ENCODE peak calls at places on chromosomes 12 and 14, in four cellular contexts. N is MM.1S, X is IMR-90, E is GM23248. G is an unnamed sample.

GRCh38 chr14:91996951-91997371 is 42.9 kb downstream of the TRIP11 start:
- DNase-seq in E (peak; percentile 92), N (peak; percentile 24), X (peak; percentile 72), G (peak; percentile 68)

GRCh38 chr14:68975667-68976066 is 3.4 kb downstream of the ACTN1 start:
- DNase-seq in E (peak; percentile 92), X (peak; percentile 85), N (no peak), G (no peak)

GRCh38 chr12:6632026-6632978 is 3.5 kb downstream of the LPAR5 start:
- DNase-seq in N (no peak), X (no peak), E (no peak), G (no peak)

GRCh38 chr12:10959777-10960176 is 20.7 kb upstream of the TAS2R14 start:
- DNase-seq in X (no peak), N (no peak), E (no peak), G (no peak)

GRCh38 chr12:5154091-5154490 is 110.4 kb downstream of the KCNA5 start:
- DNase-seq in N (no peak), X (no peak), E (no peak), G (no peak)

GRCh38 chr12:105561981-105562726 is 231.7 kb downstream of the C12orf75 start:
- DNase-seq in X (peak; percentile 90), N (no peak), E (peak; percentile 88), G (no peak)

GRCh38 chr12:12668005-12668404 is 28.0 kb downstream of the GPR19 start:
- DNase-seq in E (no peak), N (no peak), X (no peak), G (no peak)

GRCh38 chr12:48996794-48997718 is 2.1 kb downstream of the DDN start:
- DNase-seq in N (peak; percentile 59), X (peak; percentile 67), E (peak; percentile 87), G (no peak)

GRCh38 chr14:91241848-91242247 is 2.7 kb downstream of the GPR68 start:
- DNase-seq in N (no peak), X (no peak), E (no peak), G (no peak)

GRCh38 chr14:52031781-52032180 is 37.1 kb downstream of the NID2 start:
- DNase-seq in E (peak; percentile 98), X (peak; percentile 78), N (no peak), G (no peak)

GRCh38 chr12:71014180-71014785 is 93.7 kb upstream of the PTPRR start:
- DNase-seq in X (peak; percentile 21), N (peak; percentile 7), E (peak; percentile 66), G (no peak)

GRCh38 chr12:19263666-19264065 is 134.1 kb downstream of the PLEKHA5 start:
- DNase-seq in X (no peak), E (no peak), N (no peak), G (no peak)

GRCh38 chr14:24329073-24329663 is 5.7 kb downstream of the ADCY4 start:
- DNase-seq in N (no peak), E (no peak), X (no peak), G (no peak)

GRCh38 chr12:44285321-44285720 is 449.4 kb downstream of the TMEM117 start:
- DNase-seq in N (no peak), X (no peak), E (no peak), G (no peak)

GRCh38 chr14:101506211-101506920 is 54.9 kb upstream of the DIO3 start:
- DNase-seq in X (no peak), N (no peak), E (no peak), G (no peak)

GRCh38 chr12:28060901-28061300 is 88.4 kb upstream of the PTHLH start:
- DNase-seq in X (no peak), E (no peak), N (no peak), G (no peak)

GRCh38 chr12:106776897-106777296 is 2.4 kb downstream of the RIC8B start:
- DNase-seq in N (no peak), X (no peak), E (no peak), G (no peak)

GRCh38 chr12:122389677-122390076 is 32.8 kb downstream of the CLIP1 start:
- DNase-seq in N (no peak), E (no peak), X (no peak), G (no peak)

GRCh38 chr14:105249175-105250007 is 1.1 kb downstream of the BTBD6 start:
- DNase-seq in E (peak; percentile 67), X (peak; percentile 26), N (no peak), G (no peak)

GRCh38 chr14:67319142-67319541 is 40.5 kb downstream of the ATP6V1D start:
- DNase-seq in N (no peak), E (no peak), X (peak; percentile 46), G (no peak)

GRCh38 chr12:129994634-129995033 is 90.8 kb upstream of the TMEM132D start:
- DNase-seq in X (no peak), E (no peak), N (no peak), G (no peak)

DNA sequence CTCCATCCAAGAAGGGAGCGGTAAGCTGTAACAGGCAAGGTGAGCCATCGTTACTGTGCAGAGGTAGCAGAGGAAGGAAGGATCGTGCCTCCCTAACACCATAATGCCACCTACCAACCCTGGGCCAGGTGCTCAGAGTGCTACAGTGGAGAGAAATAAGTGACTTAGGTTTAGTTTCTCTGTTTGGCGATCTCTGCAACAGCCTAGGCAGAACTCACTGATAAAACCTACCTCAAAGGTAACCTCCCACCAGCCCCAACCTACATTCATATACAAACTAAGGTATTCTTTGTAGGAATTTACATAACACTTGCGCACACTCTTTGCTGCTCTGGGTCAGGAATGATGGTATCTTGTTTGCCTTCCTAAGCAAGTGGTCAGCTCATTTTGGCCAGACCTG is 93.4 kb upstream of the TMEM132D start:
- DNase-seq in N (no peak), E (no peak), X (no peak), G (no peak)
- H3K9ac ChIP-seq in N (no peak overlapping the region), E (no peak overlapping the region), X (no peak overlapping the region), G (no peak overlapping the region)

DNA sequence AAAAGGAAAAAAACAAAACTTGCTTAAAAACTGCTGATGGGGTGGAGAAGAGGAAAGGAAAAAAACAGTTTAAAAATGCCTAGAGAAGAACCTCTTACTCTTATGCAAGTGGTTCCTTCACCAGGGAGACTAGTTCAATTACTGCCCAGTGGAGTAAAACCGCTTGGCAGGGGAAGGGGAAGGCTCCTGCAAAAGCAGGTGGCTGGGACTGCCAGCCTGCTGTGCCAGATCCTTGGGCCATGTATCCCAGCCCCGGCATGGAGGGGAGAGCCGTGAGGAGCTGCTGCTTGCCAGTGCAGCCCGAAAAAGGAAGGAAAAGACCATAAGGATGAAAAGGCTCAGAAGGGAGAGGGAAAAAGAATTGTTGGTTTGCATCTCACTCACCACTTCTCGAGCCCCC is 123.0 kb downstream of the FSCB start:
- DNase-seq in E (no peak), N (no peak), X (no peak), G (no peak)
- H3K9me3 ChIP-seq in E (no peaks in the 10 kb centered on the region), N (no peaks in the 10 kb centered on the region), X (peaks cover 3% of the 10 kb centered on the region), G (no peaks in the 10 kb centered on the region)

GRCh38 chr12:75334384-75335030 is at the start of gene GLIPR1L1:
- DNase-seq in E (peak; percentile 86), X (peak; percentile 89), N (peak; percentile 85), G (peak; percentile 42)
- H3K9ac ChIP-seq in E (peak within 1 kb of the TSS; percentile 66), X (peak within 1 kb of the TSS; percentile 43), N (no peak within 1 kb of the TSS), G (no peak within 1 kb of the TSS)

GRCh38 chr14:25658988-25659387 is 609.0 kb upstream of the STXBP6 start:
- DNase-seq in N (no peak), X (no peak), E (no peak), G (no peak)
- H3K9me3 ChIP-seq in N (no peaks in the 10 kb centered on the region), X (peaks cover 6% of the 10 kb centered on the region), E (no peaks in the 10 kb centered on the region), G (no peaks in the 10 kb centered on the region)

GRCh38 chr14:36047912-36048311 is 128.6 kb downstream of the PTCSC3 start:
- DNase-seq in E (no peak), N (no peak), X (no peak), G (no peak)
- H3K9ac ChIP-seq in E (no peak overlapping the region), N (no peak overlapping the region), X (no peak overlapping the region), G (no peak overlapping the region)

GRCh38 chr12:120116792-120117651 is 469 bp upstream of the RAB35 start:
- DNase-seq in X (peak; percentile 90), N (peak; percentile 79), E (peak; percentile 96), G (peak; percentile 52)
- H3K9me3 ChIP-seq in X (no peaks in the 10 kb centered on the region), N (no peaks in the 10 kb centered on the region), E (no peaks in the 10 kb centered on the region), G (no peaks in the 10 kb centered on the region)

G was measured in SK-N-MC.